ENCODE peak calls at places on chromosomes 6 and 20, in six cellular contexts. P is A549, V is HepG2, F is endothelial cell of umbilical vein, Q is K562, K is GM12878. N is an unnamed sample.

GRCh38 chr6:157911278-157911677 is 70.4 kb upstream of the SYNJ2 start:
- DNase-seq in V (no peak), K (no peak), P (no peak), Q (no peak), F (no peak), N (no peak)

GRCh38 chr20:41394931-41395668 is 28.5 kb upstream of the EMILIN3 start:
- DNase-seq in P (no peak), K (no peak), V (no peak), Q (no peak), F (no peak), N (no peak)

GRCh38 chr6:36139431-36139830 is 9.1 kb downstream of the MAPK13 start:
- DNase-seq in V (no peak), K (no peak), F (no peak), Q (peak), P (no peak), N (peak)

GRCh38 chr6:161417712-161418457 is 144.0 kb upstream of the AGPAT4 start:
- DNase-seq in P (peak), K (no peak), V (no peak), Q (no peak), F (no peak), N (no peak)

GRCh38 chr6:142011775-142012174 is 121.0 kb upstream of the GJE1 start:
- DNase-seq in V (no peak), P (no peak), Q (no peak), F (no peak), K (no peak), N (no peak)

GRCh38 chr20:21265457-21266190 is 37.5 kb upstream of the XRN2 start:
- DNase-seq in Q (no peak), V (no peak), P (no peak), K (no peak), F (no peak), N (peak)

GRCh38 chr6:84539122-84539856 is 225.1 kb downstream of the TBX18 start:
- DNase-seq in Q (no peak), F (no peak), V (no peak), K (no peak), P (no peak), N (no peak)

GRCh38 chr20:34042286-34042685 is 48.6 kb downstream of the RALY start:
- DNase-seq in V (no peak), Q (no peak), F (no peak), P (no peak), K (no peak), N (no peak)

GRCh38 chr6:109008537-109008950 is 86.1 kb downstream of the SESN1 start:
- DNase-seq in K (no peak), Q (no peak), F (no peak), P (no peak), V (no peak), N (no peak)

GRCh38 chr20:61989741-61990140 is 75.9 kb downstream of the TAF4 start:
- DNase-seq in K (no peak), V (no peak), P (no peak), Q (no peak), F (no peak), N (no peak)

GRCh38 chr20:21493049-21493448 is 20.8 kb downstream of the NKX2-2 start:
- DNase-seq in F (no peak), K (no peak), P (no peak), V (no peak), Q (no peak), N (no peak)

GRCh38 chr20:34562643-34563042 is 4.1 kb downstream of the MAP1LC3A start:
- DNase-seq in K (no peak), F (peak), V (peak), Q (no peak), P (peak), N (peak)

GRCh38 chr6:21123485-21124436 is 469.8 kb upstream of the SOX4 start:
- DNase-seq in V (no peak), P (no peak), F (no peak), Q (peak), K (no peak), N (no peak)

GRCh38 chr20:21303061-21303871 is at the start of gene XRN2:
- DNase-seq in F (peak), P (peak), V (peak), K (peak), Q (peak), N (peak)

GRCh38 chr6:81613606-81614005 is 138.9 kb downstream of the TENT5A start:
- DNase-seq in V (no peak), K (no peak), Q (no peak), P (no peak), F (peak), N (peak)

GRCh38 chr6:157282279-157282678 is 41.0 kb downstream of the TMEM242 start:
- DNase-seq in P (no peak), V (no peak), Q (no peak), K (no peak), F (no peak), N (no peak)

GRCh38 chr20:46199198-46199597 is 81.1 kb downstream of the CD40 start:
- DNase-seq in V (no peak), Q (peak), P (peak), K (no peak), F (no peak), N (no peak)

GRCh38 chr20:2859330-2860121 is 13.8 kb upstream of the PTPRA start:
- DNase-seq in F (no peak), P (no peak), Q (no peak), V (no peak), K (no peak), N (no peak)

GRCh38 chr6:170268216-170269129 is 22.4 kb downstream of the DLL1 start:
- DNase-seq in Q (no peak), K (no peak), P (no peak), F (no peak), V (no peak), N (no peak)

GRCh38 chr6:138576303-138576702 is 77.0 kb upstream of the NHSL1 start:
- DNase-seq in K (no peak), F (no peak), V (no peak), P (no peak), Q (no peak), N (no peak)

GRCh38 chr6:164151161-164151728 is 736.7 kb downstream of the QKI start:
- DNase-seq in P (no peak), F (no peak), Q (no peak), V (no peak), K (no peak), N (no peak)

GRCh38 chr6:46749731-46750130 is 3.0 kb downstream of the ANKRD66 start:
- DNase-seq in K (no peak), V (no peak), F (no peak), P (no peak), Q (no peak), N (no peak)

GRCh38 chr6:32668226-32668747 is 1.8 kb upstream of the HLA-DQB1 start:
- DNase-seq in F (no peak), K (peak), V (peak), Q (no peak), P (no peak), N (no peak)

GRCh38 chr20:25622450-25623224 is 1.2 kb downstream of the NANP start:
- DNase-seq in K (no peak), Q (no peak), V (peak), P (no peak), F (peak), N (no peak)

GRCh38 chr6:75431379-75431778 is 62.2 kb downstream of the FILIP1 start:
- DNase-seq in V (no peak), P (peak), F (peak), Q (peak), K (no peak), N (no peak)

GRCh38 chr20:54028276-54029011 is 42.0 kb downstream of the BCAS1 start:
- DNase-seq in Q (no peak), P (no peak), F (no peak), K (no peak), V (no peak), N (no peak)

GRCh38 chr6:132270745-132271414 is 130.4 kb downstream of the MOXD1 start:
- DNase-seq in K (no peak), V (no peak), Q (no peak), F (peak), P (no peak), N (no peak)

GRCh38 chr20:51906694-51907093 is 104.4 kb upstream of the SALL4 start:
- DNase-seq in K (no peak), P (no peak), Q (no peak), V (peak), F (peak), N (no peak)

GRCh38 chr6:163248051-163248450 is 166.5 kb upstream of the QKI start:
- DNase-seq in P (no peak), V (no peak), K (no peak), Q (no peak), F (no peak), N (no peak)

GRCh38 chr6:72035483-72035882 is 149.1 kb downstream of the RIMS1 start:
- DNase-seq in P (no peak), V (no peak), F (no peak), K (no peak), Q (no peak), N (no peak)

GRCh38 chr6:46502486-46503119 is 11.4 kb upstream of the RCAN2 start:
- DNase-seq in F (no peak), V (no peak), Q (no peak), K (no peak), P (no peak), N (no peak)

GRCh38 chr6:14365393-14365792 is 247.8 kb downstream of the CD83 start:
- DNase-seq in F (no peak), K (no peak), P (no peak), V (no peak), Q (no peak), N (no peak)
- TF ChIP-seq MYC in F (no peak), K (no peak), P (no peak), V (no peak), Q (no peak), N (no peak)

GRCh38 chr6:2823104-2823850 is 18.4 kb downstream of the SERPINB1 start:
- DNase-seq in Q (no peak), P (no peak), K (no peak), F (no peak), V (no peak), N (no peak)
- TF ChIP-seq CTCF in Q (no peak), P (no peak), K (no peak), F (no peak), V (no peak), N (no peak)

DNA sequence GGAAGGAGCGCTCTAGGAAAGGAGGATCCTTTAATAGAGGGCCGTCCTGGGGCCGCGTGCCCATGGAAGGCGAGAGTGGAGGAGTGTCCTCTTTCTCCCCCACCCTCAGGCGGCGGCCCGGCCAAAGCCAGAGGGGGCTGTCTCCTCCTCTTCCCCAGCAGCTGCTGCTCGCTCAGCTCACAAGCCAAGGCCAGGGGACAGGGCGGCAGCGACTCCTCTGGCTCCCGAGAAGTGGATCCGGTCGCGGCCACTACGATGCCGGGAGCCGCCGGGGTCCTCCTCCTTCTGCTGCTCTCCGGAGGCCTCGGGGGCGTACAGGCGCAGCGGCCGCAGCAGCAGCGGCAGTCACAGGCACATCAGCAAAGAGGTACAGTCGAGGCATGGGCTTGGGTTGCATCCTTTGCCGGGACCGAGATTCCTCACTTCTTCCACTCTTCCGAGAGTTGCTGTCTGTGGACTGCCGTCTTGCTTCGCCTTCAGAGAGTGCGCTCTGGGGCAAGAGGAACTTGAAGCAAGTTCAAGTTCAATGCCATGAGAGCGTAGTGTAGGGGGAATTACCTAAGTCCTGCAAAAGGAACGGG is at the start of gene LAMA2:
- DNase-seq in K (no peak), V (peak), P (no peak), Q (no peak), F (peak), N (no peak)
- H3K4me3 ChIP-seq in K (no peak), V (no peak), P (no peak), Q (no peak), F (peak), N (no peak)

GRCh38 chr6:165646484-165646883 is 16.6 kb downstream of the PDE10A start:
- DNase-seq in Q (no peak), F (no peak), V (no peak), K (no peak), P (no peak), N (no peak)
- TF ChIP-seq MYC in Q (no peak), F (no peak), V (no peak), K (no peak), P (no peak), N (no peak)

GRCh38 chr20:1456300-1456699 is 10.3 kb downstream of the NSFL1C start:
- DNase-seq in Q (no peak), K (no peak), F (no peak), V (no peak), P (no peak), N (no peak)
- TF ChIP-seq CTCF in Q (no peak), K (no peak), F (no peak), V (no peak), P (no peak), N (no peak)

DNA sequence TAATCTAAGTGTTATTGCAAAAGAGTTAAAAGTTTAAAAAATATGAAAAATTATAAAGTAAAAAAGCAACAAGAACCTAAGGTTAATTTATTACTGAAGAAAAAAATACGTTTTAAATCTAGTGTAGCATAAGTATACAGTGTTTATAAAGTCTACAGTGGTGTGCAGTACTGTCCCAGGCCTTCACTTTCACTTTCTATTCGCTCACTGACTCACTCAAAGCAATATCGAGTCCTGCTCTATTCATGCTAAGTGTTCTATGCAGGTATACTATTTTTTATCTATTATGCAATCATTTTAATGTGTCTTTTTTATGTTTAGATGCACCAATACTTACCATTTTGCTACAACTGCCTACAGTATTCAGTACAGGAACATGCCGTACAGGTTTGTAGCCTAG is 113.0 kb downstream of the MANEA start:
- DNase-seq in K (no peak), F (no peak), V (no peak), Q (no peak), P (no peak), N (peak)
- H3K4me3 ChIP-seq in K (no peak), F (no peak), V (peak), Q (no peak), P (no peak), N (no peak)

DNA sequence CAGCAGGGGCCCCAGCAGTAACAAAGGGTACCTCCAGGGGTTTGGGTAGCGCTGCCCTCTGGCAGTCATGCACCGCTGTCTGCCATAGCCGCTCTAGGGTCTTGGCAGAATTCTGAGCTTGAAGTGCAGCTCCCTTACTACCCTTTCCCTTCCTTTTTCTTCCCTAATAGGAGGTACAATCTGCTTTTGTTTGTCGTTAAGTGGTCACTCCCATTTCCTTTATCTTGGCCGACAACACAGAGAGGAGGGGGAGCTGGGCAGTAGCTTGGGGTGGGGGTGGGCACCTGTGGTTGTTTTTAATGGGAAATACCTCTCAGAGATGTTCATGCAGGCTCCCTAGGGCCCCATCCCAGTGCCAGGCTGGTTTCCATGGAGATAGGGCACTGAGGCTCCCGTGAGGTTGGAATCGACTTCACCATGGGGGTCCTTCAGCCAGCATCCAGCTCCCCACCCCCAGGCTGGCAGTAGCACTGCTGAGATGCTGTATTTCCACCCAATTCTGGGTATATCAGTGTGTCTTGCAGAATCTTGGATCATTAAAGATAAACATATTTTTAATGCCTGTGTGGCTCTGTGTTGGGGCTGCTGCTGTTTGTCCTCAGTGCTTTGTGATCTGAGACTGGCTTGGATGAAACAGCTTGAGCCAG is 18.6 kb downstream of the CCDC167 start:
- DNase-seq in V (no peak), K (no peak), Q (no peak), F (no peak), P (no peak), N (no peak)
- TF ChIP-seq MYC in V (no peak), K (no peak), Q (no peak), F (no peak), P (no peak), N (no peak)

GRCh38 chr6:30541515-30542403 is 14.5 kb downstream of the GNL1 start:
- DNase-seq in F (peak), P (peak), V (peak), K (peak), Q (peak), N (peak)

GRCh38 chr6:30542404-30542725 is 13.9 kb downstream of the GNL1 start:
- DNase-seq in Q (no peak), F (peak), P (no peak), V (no peak), K (no peak), N (no peak)

GRCh38 chr6:30543824-30544223 is 12.5 kb downstream of the GNL1 start:
- DNase-seq in K (no peak), F (no peak), P (no peak), Q (no peak), V (no peak), N (no peak)

GRCh38 chr6:30544666-30545272 is 11.5 kb downstream of the GNL1 start:
- DNase-seq in K (no peak), F (peak), Q (peak), P (peak), V (peak), N (peak)

DNA sequence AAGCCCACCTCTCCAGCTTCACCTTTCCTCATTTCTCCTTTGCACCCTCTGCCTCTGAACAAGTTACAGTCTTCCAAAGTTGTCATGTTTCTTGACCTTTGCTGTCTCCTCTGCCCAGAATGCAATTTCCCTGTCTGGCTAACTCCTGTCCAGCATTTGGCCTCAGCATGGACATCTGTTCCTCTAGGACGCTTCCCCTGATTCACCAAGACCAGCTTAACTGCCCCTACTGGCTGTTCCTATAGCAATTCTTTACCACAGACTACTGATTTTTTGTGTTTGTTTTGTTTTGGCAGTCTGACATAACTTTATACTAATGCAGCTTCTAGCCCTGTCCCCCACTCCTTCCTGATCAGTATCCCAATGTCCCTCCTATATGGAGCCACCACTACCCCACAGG is 13.4 kb downstream of the GNL1 start:
- DNase-seq in F (peak), K (no peak), Q (no peak), V (no peak), P (no peak), N (no peak)
- TF ChIP-seq CTCF in F (peak), K (no peak), Q (no peak), V (no peak), P (no peak), N (no peak)

GRCh38 chr6:111657146-111657545 is 51.5 kb upstream of the TRAF3IP2 start:
- DNase-seq in P (peak), Q (no peak), K (no peak), V (peak), F (peak), N (no peak)
- H3K4me3 ChIP-seq in P (no peak), Q (no peak), K (no peak), V (no peak), F (no peak), N (no peak)

N was measured in NB4.